ENCODE peak calls at places on chromosomes 2 and 18, in eight cellular contexts. B, C, I, M, A, H, O and D are unnamed samples.

GRCh38 chr2:240472078-240472790 is 36.8 kb downstream of the GPC1 start:
- DNase-seq in B (no peak), C (no peak), I (no peak), M (no peak), A (no peak), H (no peak), O (peak), D (no peak)

GRCh38 chr2:33598472-33599174 is 476 bp downstream of the FAM98A start:
- DNase-seq in B (peak), C (peak), I (peak), M (peak), A (peak), H (peak), O (no peak), D (peak)

GRCh38 chr2:153354406-153354805 is 124.2 kb downstream of the RPRM start:
- DNase-seq in B (no peak), C (no peak), I (no peak), M (no peak), A (no peak), H (no peak), O (no peak), D (no peak)

GRCh38 chr2:232885264-232885961 is 15.3 kb downstream of the SNORC start:
- DNase-seq in B (no peak), C (no peak), I (no peak), M (no peak), A (no peak), H (no peak), O (peak), D (no peak)

GRCh38 chr18:79393181-79393598 is 2.5 kb upstream of the NFATC1 start:
- DNase-seq in B (no peak), C (no peak), I (no peak), M (no peak), A (peak), H (no peak), O (peak), D (no peak)

GRCh38 chr2:235095569-235095968 is 143.8 kb downstream of the SH3BP4 start:
- DNase-seq in B (no peak), C (no peak), I (peak), M (no peak), A (no peak), H (no peak), O (no peak), D (peak)

GRCh38 chr2:73931531-73932500 is 5.1 kb downstream of the DGUOK start:
- DNase-seq in B (no peak), C (no peak), I (peak), M (no peak), A (no peak), H (no peak), O (no peak), D (peak)

GRCh38 chr2:201907128-201907886 is 101.0 kb downstream of the CDK15 start:
- DNase-seq in B (no peak), C (no peak), I (peak), M (no peak), A (no peak), H (no peak), O (no peak), D (peak)

GRCh38 chr2:140990416-140990815 is 1140.4 kb downstream of the LRP1B start:
- DNase-seq in B (no peak), C (no peak), I (peak), M (no peak), A (no peak), H (no peak), O (no peak), D (peak)

GRCh38 chr2:40859617-40860016 is 407.7 kb upstream of the SLC8A1 start:
- DNase-seq in B (no peak), C (no peak), I (no peak), M (no peak), A (no peak), H (no peak), O (no peak), D (no peak)

GRCh38 chr18:72152935-72153334 is 391.2 kb downstream of the CBLN2 start:
- DNase-seq in B (no peak), C (no peak), I (no peak), M (no peak), A (no peak), H (no peak), O (no peak), D (no peak)

GRCh38 chr18:79611040-79611681 is 68.4 kb upstream of the CTDP1 start:
- DNase-seq in B (peak), C (no peak), I (peak), M (no peak), A (no peak), H (no peak), O (peak), D (peak)

GRCh38 chr2:3299703-3300102 is 77.9 kb downstream of the EIPR1 start:
- DNase-seq in B (no peak), C (no peak), I (no peak), M (no peak), A (no peak), H (no peak), O (peak), D (no peak)

GRCh38 chr2:157173740-157174184 is 83.7 kb upstream of the GALNT5 start:
- DNase-seq in B (no peak), C (no peak), I (peak), M (no peak), A (no peak), H (no peak), O (no peak), D (peak)

GRCh38 chr2:20349457-20350034 is 1.1 kb downstream of the PUM2 start:
- DNase-seq in B (no peak), C (no peak), I (peak), M (no peak), A (peak), H (no peak), O (no peak), D (peak)

DNA sequence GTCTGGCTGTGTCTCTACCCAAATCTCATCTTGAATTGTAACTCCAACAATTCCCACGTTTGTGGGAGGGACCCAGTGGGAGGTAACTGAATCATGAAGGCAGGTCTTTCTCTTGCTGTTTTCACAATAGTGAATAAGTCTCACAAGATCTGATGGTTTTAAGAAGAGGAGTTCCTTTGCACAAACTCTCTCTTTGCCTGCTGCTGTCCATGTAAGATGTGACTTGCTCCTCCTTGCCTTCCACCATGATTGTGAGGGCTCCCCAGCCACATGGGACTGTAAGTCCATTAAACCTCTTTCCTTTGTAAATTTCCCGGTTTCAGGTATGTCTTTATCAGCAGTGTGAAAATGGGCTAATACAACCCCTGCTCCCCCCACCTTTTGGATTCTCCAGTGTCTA is 23.8 kb downstream of the VWA3B start:
- DNase-seq in B (no peak), C (no peak), I (no peak), M (no peak), A (no peak), H (no peak), O (no peak), D (no peak)
- H3K4me3 ChIP-seq in B (no peak), C (no peak), I (no peak), M (no peak), A (no peak), H (no peak), O (no peak), D (no peak)

DNA sequence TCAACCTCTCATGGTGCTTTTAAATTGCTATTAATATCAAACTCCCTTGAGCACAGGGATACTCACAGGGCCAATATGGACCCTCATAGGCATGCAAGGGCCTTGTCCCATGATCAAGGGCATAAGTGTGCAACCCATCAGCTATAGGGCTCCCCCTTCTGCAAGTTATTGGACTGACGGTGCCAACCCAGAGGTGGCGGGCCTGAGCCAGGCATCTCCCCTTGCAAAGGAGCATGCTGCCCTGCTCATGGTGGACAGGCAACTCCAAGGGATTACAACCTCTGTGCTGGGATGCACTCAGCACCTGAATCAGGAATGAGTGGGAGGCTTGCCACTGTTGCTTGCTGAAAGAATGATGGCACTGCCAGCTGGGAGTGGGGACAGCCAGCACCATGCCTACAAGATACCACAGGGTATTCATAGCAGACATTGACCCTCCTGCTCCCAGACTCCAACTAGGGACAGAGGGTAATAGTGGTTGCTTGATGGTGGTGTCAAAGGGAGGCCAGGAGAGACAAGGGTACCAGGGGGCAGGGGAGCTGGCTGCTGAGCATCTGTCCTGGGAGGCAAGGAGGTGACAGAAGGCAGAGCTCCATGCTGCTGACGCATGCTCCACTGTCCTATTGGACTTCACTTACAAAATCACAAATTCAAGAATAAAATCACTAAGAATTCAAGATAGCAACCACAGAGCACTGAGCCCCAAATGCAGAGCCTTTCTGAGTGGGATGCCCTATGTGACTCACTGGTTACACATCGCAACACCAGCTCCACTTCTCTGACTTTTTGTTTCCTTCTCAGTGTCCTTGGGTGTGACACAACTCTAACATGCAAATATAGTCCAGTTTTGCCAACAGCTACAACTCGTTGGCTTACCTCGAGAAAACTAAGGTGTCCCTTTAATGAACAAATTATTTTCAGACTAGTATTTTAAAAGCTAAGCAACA is 157.1 kb upstream of the CCDC150 start:
- DNase-seq in B (no peak), C (no peak), I (peak), M (no peak), A (peak), H (no peak), O (no peak), D (no peak)
- TF ChIP-seq CTCF in B (no peak), C (no peak), I (no peak), M (no peak), A (no peak), H (no peak), O (no peak), D (no peak)

DNA sequence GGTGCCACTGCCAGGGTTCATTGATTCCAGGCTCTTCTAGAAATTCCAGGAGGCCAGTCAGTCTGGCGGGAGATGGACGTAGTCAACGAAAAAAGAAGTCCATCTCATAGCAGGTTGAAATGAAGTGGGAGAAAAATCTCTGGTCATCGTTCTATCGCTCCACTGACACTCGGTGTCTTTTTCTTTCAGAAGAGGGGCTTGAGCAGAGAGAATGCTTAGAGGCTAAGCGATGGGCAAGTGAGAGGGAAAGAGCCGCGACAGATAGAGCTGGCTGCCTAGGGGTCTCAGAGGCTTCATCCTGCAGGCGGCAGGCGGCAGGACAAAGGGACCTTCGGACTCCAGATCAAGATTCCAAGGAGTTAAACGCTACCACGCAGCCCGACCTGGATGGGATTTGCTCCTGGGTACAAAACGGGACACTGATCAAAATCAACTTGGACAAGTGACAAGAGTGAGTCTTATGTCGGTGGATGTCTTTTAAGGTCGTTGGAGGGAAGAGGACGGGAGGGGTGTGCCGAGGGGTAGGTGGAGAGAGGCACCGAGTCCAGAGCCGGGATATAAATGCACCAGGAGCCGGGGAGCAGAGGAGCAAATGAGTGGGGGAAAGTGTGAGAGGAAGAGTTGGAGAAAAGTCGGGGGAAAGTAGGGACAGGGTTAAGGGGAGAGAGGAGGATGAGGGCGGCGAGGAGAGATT is 672 bp upstream of the TMEM178A start:
- DNase-seq in B (no peak), C (no peak), I (no peak), M (no peak), A (no peak), H (no peak), O (no peak), D (no peak)
- H3K4me3 ChIP-seq in B (peak), C (no peak), I (no peak), M (no peak), A (no peak), H (no peak), O (peak), D (no peak)

GRCh38 chr2:43022896-43023295 is 203.5 kb downstream of the ZFP36L2 start:
- DNase-seq in B (no peak), C (no peak), I (no peak), M (no peak), A (no peak), H (no peak), O (no peak), D (no peak)

GRCh38 chr2:43020990-43021677 is 205.3 kb downstream of the ZFP36L2 start:
- DNase-seq in B (no peak), C (no peak), I (no peak), M (no peak), A (no peak), H (no peak), O (no peak), D (no peak)

GRCh38 chr2:43023791-43024514 is 202.5 kb downstream of the ZFP36L2 start:
- DNase-seq in B (no peak), C (no peak), I (no peak), M (no peak), A (no peak), H (no peak), O (peak), D (no peak)

GRCh38 chr2:43020296-43020695 is 206.1 kb downstream of the ZFP36L2 start:
- DNase-seq in B (no peak), C (no peak), I (no peak), M (no peak), A (no peak), H (no peak), O (no peak), D (no peak)

DNA sequence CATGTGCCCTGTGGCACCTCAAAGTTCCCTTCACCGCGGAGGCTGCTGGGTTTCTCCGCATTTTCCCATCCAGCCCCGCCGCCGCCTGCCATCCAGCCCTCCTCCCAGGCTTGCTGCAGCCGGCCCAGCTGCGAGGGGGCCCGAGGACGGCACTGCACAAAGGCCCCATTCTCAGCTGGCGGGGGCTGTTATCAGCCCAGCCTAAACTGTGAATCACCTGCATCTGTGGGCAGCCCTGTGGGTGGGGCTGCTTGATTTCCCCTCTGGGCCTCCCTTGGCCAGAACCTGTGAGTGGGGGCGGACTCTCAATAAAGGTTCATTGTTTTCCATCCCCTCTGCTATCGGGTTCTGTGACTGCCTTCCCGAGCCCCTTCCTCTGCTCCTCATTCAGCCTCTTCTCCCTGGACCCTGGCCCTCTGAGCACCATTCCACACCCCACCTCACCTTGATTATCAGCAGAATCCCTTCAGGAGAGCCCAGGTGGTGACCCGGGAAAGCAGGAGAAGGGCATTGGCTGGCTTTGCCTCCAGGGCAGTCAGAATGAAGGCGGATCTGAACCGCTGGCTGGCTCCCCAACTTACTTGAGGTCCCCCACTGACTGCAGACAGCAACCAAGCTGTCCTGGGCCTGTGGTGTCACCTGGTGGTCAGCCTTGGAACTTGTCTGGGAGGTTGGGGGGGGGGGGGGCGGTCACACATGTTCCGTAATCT is 204.5 kb downstream of the ZFP36L2 start:
- DNase-seq in B (no peak), C (peak), I (no peak), M (no peak), A (peak), H (peak), O (peak), D (no peak)
- TF ChIP-seq CTCF in B (peak), C (peak), I (peak), M (no peak), A (peak), H (peak), O (peak), D (peak)

GRCh38 chr2:38409136-38409903 is 32.2 kb upstream of the ATL2 start:
- DNase-seq in B (no peak), C (peak), I (no peak), M (peak), A (peak), H (no peak), O (no peak), D (no peak)

GRCh38 chr2:38405917-38406596 is 29.0 kb upstream of the ATL2 start:
- DNase-seq in B (no peak), C (no peak), I (no peak), M (no peak), A (no peak), H (no peak), O (no peak), D (no peak)

GRCh38 chr2:38407111-38407682 is 30.1 kb upstream of the ATL2 start:
- DNase-seq in B (no peak), C (no peak), I (no peak), M (no peak), A (peak), H (peak), O (no peak), D (peak)

GRCh38 chr2:38406597-38407110 is 29.6 kb upstream of the ATL2 start:
- DNase-seq in B (no peak), C (no peak), I (no peak), M (no peak), A (peak), H (no peak), O (no peak), D (peak)

GRCh38 chr2:38409904-38410167 is 32.8 kb upstream of the ATL2 start:
- DNase-seq in B (no peak), C (no peak), I (no peak), M (no peak), A (no peak), H (no peak), O (no peak), D (no peak)
- H3K4me3 ChIP-seq in B (no peak), C (no peak), I (no peak), M (no peak), A (peak), H (no peak), O (no peak), D (no peak)

DNA sequence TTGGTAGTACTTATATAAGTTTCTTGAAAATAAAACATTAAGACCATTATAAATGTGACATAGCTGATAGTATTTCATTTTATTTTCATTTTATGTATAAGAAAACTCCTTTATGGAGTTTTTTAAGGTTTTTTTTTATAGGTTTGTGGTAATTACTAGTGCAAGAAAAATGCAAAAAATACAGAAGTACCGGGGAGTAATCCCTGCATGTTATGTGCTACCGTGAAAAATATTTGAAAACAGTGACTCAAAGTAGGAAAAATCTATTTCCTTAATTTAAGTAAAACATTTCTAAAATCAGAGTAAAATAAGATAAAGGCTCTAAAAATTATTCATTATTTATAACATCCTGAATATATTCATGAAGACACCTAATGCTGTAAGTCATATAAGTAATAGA is 21.5 kb downstream of the ZSWIM2 start:
- DNase-seq in B (no peak), C (no peak), I (peak), M (no peak), A (no peak), H (no peak), O (no peak), D (peak)
- TF ChIP-seq CTCF in B (no peak), C (no peak), I (no peak), M (no peak), A (no peak), H (no peak), O (no peak), D (no peak)

GRCh38 chr2:239241431-239241830 is 159.4 kb downstream of the HDAC4 start:
- DNase-seq in B (no peak), C (no peak), I (no peak), M (no peak), A (no peak), H (no peak), O (no peak), D (no peak)
- H3K4me3 ChIP-seq in B (no peak), C (no peak), I (no peak), M (no peak), A (no peak), H (no peak), O (no peak), D (no peak)

DNA sequence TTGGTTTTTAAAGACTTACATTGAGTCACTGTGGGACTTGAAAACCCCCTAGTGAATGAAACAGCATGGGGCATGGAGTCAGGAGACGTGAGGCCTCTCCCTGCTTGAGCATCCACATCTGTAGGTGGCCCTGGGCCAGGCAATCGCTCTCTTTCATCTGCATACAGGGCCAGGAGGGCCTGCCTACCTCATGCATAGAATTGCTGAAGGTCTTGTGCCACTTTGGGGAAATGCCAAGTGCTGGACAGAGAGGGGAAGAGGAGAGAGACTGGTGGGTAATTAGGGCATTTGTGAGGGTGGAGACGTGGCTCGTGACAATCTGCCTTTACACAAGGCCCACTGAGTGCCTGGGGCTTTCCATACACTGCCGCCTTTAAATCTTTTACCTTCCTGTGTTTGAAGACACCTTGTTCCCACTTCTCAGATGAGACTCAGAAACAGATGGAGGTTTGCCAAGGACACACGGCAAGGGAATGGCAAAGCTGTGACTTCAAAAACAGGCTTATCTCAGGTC is 322.2 kb upstream of the HS6ST1 start:
- DNase-seq in B (no peak), C (no peak), I (no peak), M (no peak), A (no peak), H (peak), O (peak), D (no peak)
- TF ChIP-seq CTCF in B (no peak), C (no peak), I (no peak), M (no peak), A (no peak), H (no peak), O (no peak), D (no peak)